ENCODE peak calls at places on chromosomes 5 and 9, in six cellular contexts. U is body of pancreas; W is suprapubic skin; Q is CD8-positive, alpha-beta memory T cell; G is mammary epithelial cell; K is transverse colon. F is an unnamed sample.
A peak's percentile ranks its signal among the peaks of the same experiment; 100 is the strongest.

GRCh38 chr5:151589878-151590570 is 1.1 kb downstream of the FAT2 start:
- DNase-seq in K (no peak), Q (no peak), G (peak; percentile 88), U (no peak), W (no peak), F (no peak)

GRCh38 chr9:132828201-132828770 is 49.8 kb downstream of the AK8 start:
- DNase-seq in G (no peak), W (no peak), U (no peak), K (no peak), Q (no peak), F (no peak)

GRCh38 chr9:84917366-84918063 is 248.0 kb downstream of the NTRK2 start:
- DNase-seq in U (no peak), G (peak; percentile 6), Q (no peak), W (no peak), K (peak; percentile 62), F (no peak)

GRCh38 chr5:139955053-139955605 is 88.0 kb downstream of the NRG2 start:
- DNase-seq in K (no peak), U (no peak), W (no peak), G (no peak), Q (no peak), F (no peak)

GRCh38 chr9:137068539-137069507 is 1.5 kb downstream of the SAPCD2 start:
- DNase-seq in W (peak; percentile 60), U (no peak), Q (no peak), K (peak; percentile 11), G (no peak), F (no peak)

GRCh38 chr9:95120781-95121370 is 196.6 kb downstream of the FANCC start:
- DNase-seq in U (no peak), W (no peak), K (no peak), Q (no peak), G (no peak), F (no peak)

GRCh38 chr9:105413486-105414068 is 34.3 kb upstream of the FSD1L start:
- DNase-seq in G (peak; percentile 35), W (no peak), K (peak; percentile 23), U (peak; percentile 45), Q (no peak), F (no peak)

GRCh38 chr5:41334758-41335157 is 121.4 kb upstream of the C6 start:
- DNase-seq in G (no peak), Q (no peak), W (no peak), K (no peak), U (no peak), F (no peak)

GRCh38 chr9:121192959-121193645 is 8.6 kb downstream of the RAB14 start:
- DNase-seq in G (no peak), K (no peak), U (no peak), W (no peak), Q (no peak), F (no peak)

GRCh38 chr5:171272996-171273970 is 35.8 kb upstream of the TLX3 start:
- DNase-seq in K (no peak), G (peak; percentile 21), U (no peak), W (no peak), Q (no peak), F (no peak)

GRCh38 chr5:82297711-82298110 is 19.6 kb upstream of the RPS23 start:
- DNase-seq in W (no peak), U (no peak), K (no peak), G (no peak), Q (no peak), F (no peak)

GRCh38 chr5:61423487-61424157 is 91.6 kb downstream of the ZSWIM6 start:
- DNase-seq in W (no peak), G (no peak), Q (no peak), K (no peak), U (no peak), F (no peak)

GRCh38 chr5:134503088-134503936 is 22.2 kb upstream of the JADE2 start:
- DNase-seq in G (peak; percentile 99), K (peak; percentile 67), W (peak; percentile 87), Q (peak; percentile 68), U (peak; percentile 53), F (peak; percentile 68)

GRCh38 chr5:170333161-170333909 is 35.8 kb upstream of the LCP2 start:
- DNase-seq in W (no peak), G (peak; percentile 50), U (peak; percentile 20), Q (peak; percentile 85), K (peak; percentile 43), F (no peak)

GRCh38 chr5:119343766-119344165 is 12.1 kb upstream of the TNFAIP8 start:
- DNase-seq in Q (peak; percentile 60), W (no peak), G (no peak), U (no peak), K (no peak), F (no peak)

GRCh38 chr5:5584236-5584749 is 161.8 kb downstream of the ICE1 start:
- DNase-seq in K (no peak), U (no peak), W (no peak), G (no peak), Q (no peak), F (no peak)

GRCh38 chr5:61604626-61605025 is 272.6 kb downstream of the ZSWIM6 start:
- DNase-seq in U (no peak), W (no peak), G (peak; percentile 71), K (no peak), Q (no peak), F (no peak)

GRCh38 chr9:110744753-110745522 is 76.3 kb downstream of the MUSK start:
- DNase-seq in G (peak; percentile 92), W (peak; percentile 71), Q (no peak), K (no peak), U (peak; percentile 6), F (no peak)

GRCh38 chr9:136363106-136363605 is 388 bp downstream of the DNLZ start:
- DNase-seq in W (peak; percentile 98), G (peak; percentile 90), Q (peak; percentile 91), K (peak; percentile 98), U (peak; percentile 98), F (peak; percentile 98)

GRCh38 chr5:116550082-116550481 is 24.5 kb downstream of the SEMA6A start:
- DNase-seq in W (no peak), G (no peak), K (no peak), Q (no peak), U (no peak), F (no peak)

GRCh38 chr9:97747201-97747965 is 50.2 kb upstream of the XPA start:
- DNase-seq in U (no peak), W (no peak), G (no peak), Q (no peak), K (no peak), F (no peak)

GRCh38 chr5:515273-515836 is 8.9 kb downstream of the SLC9A3 start:
- DNase-seq in G (no peak), Q (no peak), W (no peak), U (no peak), K (no peak), F (no peak)

GRCh38 chr9:93576296-93577044 is at the start of gene PHF2:
- DNase-seq in K (no peak), W (peak; percentile 63), U (peak; percentile 41), G (no peak), Q (no peak), F (no peak)

GRCh38 chr9:138042640-138043039 is 165.1 kb downstream of the CACNA1B start:
- DNase-seq in W (no peak), U (no peak), G (no peak), K (no peak), Q (no peak), F (no peak)

GRCh38 chr5:131142970-131143617 is 22.0 kb downstream of the HINT1 start:
- DNase-seq in W (no peak), U (no peak), Q (no peak), G (no peak), K (no peak), F (no peak)

GRCh38 chr9:20032413-20033006 is 243.7 kb upstream of the SLC24A2 start:
- DNase-seq in K (no peak), Q (no peak), G (no peak), U (no peak), W (no peak), F (no peak)

GRCh38 chr9:97412628-97413382 is 909 bp downstream of the TDRD7 start:
- DNase-seq in U (no peak), G (peak; percentile 28), Q (no peak), K (no peak), W (no peak), F (no peak)

GRCh38 chr5:134139377-134139851 is 24.9 kb downstream of the TCF7 start:
- DNase-seq in U (peak; percentile 4), W (no peak), G (no peak), Q (no peak), K (no peak), F (no peak)

GRCh38 chr9:331197-331596 is 116.5 kb downstream of the DOCK8 start:
- DNase-seq in K (no peak), Q (no peak), W (no peak), U (no peak), G (no peak), F (no peak)

GRCh38 chr9:35116539-35116897 is 856 bp upstream of the ATOSB start:
- DNase-seq in U (no peak), K (no peak), Q (no peak), W (no peak), G (no peak), F (no peak)
- H3K27ac ChIP-seq in U (peak overlapping the region; percentile 60), K (peak overlapping the region; percentile 96), Q (peak overlapping the region; percentile 82), W (peak overlapping the region; percentile 89), G (no peak overlapping the region), F (peak overlapping the region; percentile 90)

DNA sequence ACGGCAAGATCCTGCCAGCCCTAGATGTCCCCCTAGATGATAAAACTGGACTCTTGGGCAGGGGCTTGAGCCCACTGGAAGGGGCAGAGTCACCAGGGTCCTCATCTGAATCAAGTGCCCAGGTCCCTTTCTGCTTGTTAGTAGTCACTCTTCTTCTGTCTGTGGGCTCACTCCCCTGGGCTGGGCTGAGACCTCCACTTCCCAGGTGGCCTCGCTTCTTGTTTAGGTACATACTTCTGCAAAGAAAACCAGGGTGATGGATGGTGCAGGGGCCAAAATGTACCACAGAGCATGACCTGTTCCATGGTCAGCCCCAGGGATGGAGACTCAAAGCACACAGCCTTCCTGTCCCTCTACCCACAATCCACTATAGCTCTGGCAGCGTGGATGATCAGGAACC is 845 bp upstream of the SLC46A2 start:
- DNase-seq in G (no peak), Q (no peak), U (no peak), W (no peak), K (no peak), F (no peak)
- H3K4me1 ChIP-seq in G (peaks cover 9% of the 10 kb centered on the region), Q (no peaks in the 10 kb centered on the region), U (peaks cover 12% of the 10 kb centered on the region), W (peaks cover 11% of the 10 kb centered on the region), K (no peaks in the 10 kb centered on the region), F (peaks cover 12% of the 10 kb centered on the region)

GRCh38 chr5:9775339-9775738 is 145.2 kb upstream of the TAS2R1 start:
- DNase-seq in W (no peak), Q (no peak), U (no peak), K (no peak), G (no peak), F (no peak)
- H3K36me3 ChIP-seq in W (no peaks in the 10 kb centered on the region), Q (no peaks in the 10 kb centered on the region), U (no peaks in the 10 kb centered on the region), K (no peaks in the 10 kb centered on the region), G (no peaks in the 10 kb centered on the region), F (no peaks in the 10 kb centered on the region)

GRCh38 chr5:142009886-142010285 is 2.9 kb downstream of the GNPDA1 start:
- DNase-seq in Q (no peak), K (no peak), W (no peak), U (no peak), G (no peak), F (no peak)

GRCh38 chr5:142008813-142009212 is 4.0 kb downstream of the GNPDA1 start:
- DNase-seq in Q (no peak), K (no peak), W (no peak), G (no peak), U (no peak), F (no peak)

GRCh38 chr5:142006363-142007236 is 6.2 kb downstream of the GNPDA1 start:
- DNase-seq in W (no peak), U (no peak), K (no peak), Q (no peak), G (no peak), F (no peak)

GRCh38 chr5:142003266-142003800 is 9.5 kb downstream of the GNPDA1 start:
- DNase-seq in K (no peak), Q (no peak), U (no peak), G (no peak), W (no peak), F (no peak)

GRCh38 chr5:142007237-142007544 is 5.6 kb downstream of the GNPDA1 start:
- DNase-seq in U (no peak), W (no peak), Q (no peak), G (no peak), K (no peak), F (no peak)
- H3K27ac ChIP-seq in U (no peak overlapping the region), W (no peak overlapping the region), Q (no peak overlapping the region), G (no peak overlapping the region), K (no peak overlapping the region), F (no peak overlapping the region)